ENCODE peak calls at places on chromosomes 11 and 22, in ten cellular contexts. J is AG04450, D is IMR-90, I is fibroblast of the aortic adventitia, A is stomach, O is adrenal gland, X is fibroblast of pulmonary artery, C is MCF 10A, Q is astrocyte, H is A549. T is an unnamed sample.

GRCh38 chr11:124754309-124754708 is 2.3 kb upstream of the VSIG2 start:
- DNase-seq in H (no peak), Q (no peak), O (no peak), A (no peak), D (peak; percentile 43), X (no peak), C (no peak), J (no peak), I (no peak), T (no peak)

GRCh38 chr11:31887180-31887579 is 76.1 kb upstream of the PAX6 start:
- DNase-seq in D (no peak), Q (no peak), O (no peak), A (no peak), C (peak; percentile 20), I (no peak), X (no peak), H (no peak), J (no peak), T (no peak)

GRCh38 chr11:95088946-95089619 is 563 bp upstream of the ENDOD1 start:
- DNase-seq in O (no peak), Q (no peak), C (no peak), X (no peak), J (no peak), A (peak; percentile 73), H (no peak), D (no peak), I (peak; percentile 51), T (no peak)

GRCh38 chr11:61911124-61911700 is 6.2 kb downstream of the RAB3IL1 start:
- DNase-seq in J (no peak), H (no peak), C (no peak), I (no peak), O (peak; percentile 12), D (no peak), X (no peak), A (no peak), Q (no peak), T (no peak)

GRCh38 chr22:47407626-47408025 is 645.2 kb downstream of the TBC1D22A start:
- DNase-seq in D (no peak), I (no peak), A (no peak), Q (no peak), C (no peak), H (no peak), X (no peak), O (no peak), J (no peak), T (no peak)

GRCh38 chr11:130318031-130318673 is 3.4 kb upstream of the ZBTB44 start:
- DNase-seq in O (no peak), J (no peak), D (no peak), X (no peak), H (no peak), A (no peak), Q (no peak), I (no peak), C (no peak), T (no peak)

GRCh38 chr11:134843735-134844134 is 431.7 kb upstream of the B3GAT1 start:
- DNase-seq in Q (no peak), A (no peak), C (no peak), J (no peak), X (no peak), I (no peak), O (no peak), D (no peak), H (no peak), T (no peak)

GRCh38 chr22:24175160-24175808 is 6.0 kb upstream of the SUSD2 start:
- DNase-seq in I (peak; percentile 74), A (peak; percentile 83), Q (peak; percentile 23), X (peak; percentile 81), D (peak; percentile 72), O (peak; percentile 85), H (peak; percentile 53), J (peak; percentile 45), C (peak; percentile 79), T (peak; percentile 68)

GRCh38 chr11:64843971-64844329 is 503 bp downstream of the CDC42BPG start:
- DNase-seq in X (no peak), H (no peak), D (no peak), Q (no peak), O (no peak), C (no peak), I (no peak), A (no peak), J (no peak), T (no peak)

GRCh38 chr11:64842851-64843841 is 1.3 kb downstream of the CDC42BPG start:
- DNase-seq in X (no peak), I (no peak), D (no peak), Q (no peak), H (peak; percentile 48), A (peak; percentile 82), J (no peak), C (peak; percentile 89), O (peak; percentile 79), T (no peak)

GRCh38 chr11:64842366-64842759 is 2.1 kb downstream of the CDC42BPG start:
- DNase-seq in X (no peak), C (peak; percentile 30), D (no peak), O (no peak), H (no peak), I (no peak), J (no peak), A (no peak), Q (no peak), T (no peak)

GRCh38 chr11:64845125-64845735 is 777 bp upstream of the CDC42BPG start:
- DNase-seq in O (no peak), I (no peak), H (no peak), J (no peak), Q (no peak), X (no peak), A (no peak), C (no peak), D (no peak), T (no peak)

DNA sequence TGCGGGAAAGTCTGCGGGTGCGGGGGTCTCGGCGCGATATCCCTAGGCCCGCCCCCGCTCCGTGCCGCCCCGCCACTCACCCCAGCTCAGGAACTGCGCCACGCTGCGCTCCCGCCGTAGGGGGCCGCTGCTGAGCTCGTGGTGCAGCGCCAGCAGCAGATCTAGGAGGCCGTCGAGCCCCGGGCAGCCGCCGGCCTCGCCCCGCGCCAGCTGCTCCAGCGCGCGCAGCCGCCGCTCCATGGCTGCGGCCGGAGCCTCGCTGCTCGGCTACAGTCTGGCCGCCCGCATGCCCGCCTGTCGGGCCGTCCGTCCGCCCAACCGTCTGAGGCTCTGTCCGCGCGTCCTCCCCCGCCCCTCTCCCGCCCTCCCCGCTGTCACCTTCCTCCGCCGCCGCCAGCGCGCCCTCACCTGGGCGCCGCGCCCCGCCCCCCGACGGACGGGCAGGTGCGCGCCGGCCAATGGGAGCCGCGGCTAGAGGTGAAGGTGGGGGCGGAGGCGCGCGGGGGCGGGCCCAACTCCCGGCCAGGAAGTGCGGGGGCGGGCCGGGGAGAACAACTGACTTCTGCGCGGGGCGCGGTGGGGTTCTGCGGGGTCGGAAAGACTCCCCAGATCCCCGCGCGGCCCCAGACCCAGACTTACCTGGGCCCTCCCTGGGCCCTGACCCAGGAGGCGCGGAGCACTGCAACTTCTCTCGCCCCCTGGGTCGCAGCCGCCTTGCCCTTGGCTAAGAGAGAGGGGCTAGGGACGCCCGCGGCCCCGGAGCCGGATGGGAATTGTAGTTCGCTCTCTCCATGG is at the start of gene CDC42BPG:
- DNase-seq in C (peak; percentile 81), Q (no peak), X (peak; percentile 61), H (peak; percentile 87), D (peak; percentile 46), J (no peak), I (peak; percentile 45), A (peak; percentile 92), O (no peak), T (peak; percentile 36)
- TF ChIP-seq CTCF in C (peak; percentile 64), Q (peak; percentile 11), X (peak; percentile 39), H (peak; percentile 62), D (peak; percentile 72), J (peak; percentile 59), I (peak; percentile 67), A (peak; percentile 66), O (peak; percentile 28), T (peak; percentile 80)

GRCh38 chr22:31496007-31496734 is at the start of gene SFI1:
- DNase-seq in H (peak; percentile 66), D (peak; percentile 87), C (peak; percentile 86), A (peak; percentile 92), O (peak; percentile 93), I (peak; percentile 88), J (peak; percentile 72), X (peak; percentile 92), Q (peak; percentile 79), T (peak; percentile 84)
- TF ChIP-seq CTCF in H (no peak), D (peak; percentile 27), C (peak; percentile 19), A (no peak), O (no peak), I (peak; percentile 32), J (peak; percentile 29), X (peak; percentile 14), Q (no peak), T (peak; percentile 71)

GRCh38 chr11:115652094-115652493 is 147.9 kb upstream of the CADM1 start:
- DNase-seq in D (no peak), Q (no peak), A (no peak), J (no peak), I (no peak), X (no peak), O (no peak), H (no peak), C (no peak), T (no peak)

GRCh38 chr11:115653926-115654325 is 149.7 kb upstream of the CADM1 start:
- DNase-seq in X (no peak), I (no peak), J (no peak), A (no peak), H (no peak), Q (no peak), C (no peak), O (no peak), D (no peak), T (no peak)

GRCh38 chr11:115652501-115652900 is 148.3 kb upstream of the CADM1 start:
- DNase-seq in A (no peak), X (no peak), Q (no peak), O (no peak), J (no peak), D (no peak), H (no peak), I (no peak), C (no peak), T (no peak)

GRCh38 chr11:115654792-115655191 is 150.6 kb upstream of the CADM1 start:
- DNase-seq in D (no peak), C (no peak), J (no peak), O (no peak), I (no peak), H (no peak), X (no peak), Q (no peak), A (no peak), T (no peak)

GRCh38 chr11:115653076-115653475 is 148.9 kb upstream of the CADM1 start:
- DNase-seq in H (no peak), O (no peak), A (no peak), I (no peak), X (no peak), C (no peak), J (no peak), D (peak; percentile 69), Q (peak; percentile 74), T (no peak)
- TF ChIP-seq CTCF in H (no peak), O (no peak), A (no peak), I (no peak), X (no peak), C (no peak), J (no peak), D (no peak), Q (no peak), T (no peak)

DNA sequence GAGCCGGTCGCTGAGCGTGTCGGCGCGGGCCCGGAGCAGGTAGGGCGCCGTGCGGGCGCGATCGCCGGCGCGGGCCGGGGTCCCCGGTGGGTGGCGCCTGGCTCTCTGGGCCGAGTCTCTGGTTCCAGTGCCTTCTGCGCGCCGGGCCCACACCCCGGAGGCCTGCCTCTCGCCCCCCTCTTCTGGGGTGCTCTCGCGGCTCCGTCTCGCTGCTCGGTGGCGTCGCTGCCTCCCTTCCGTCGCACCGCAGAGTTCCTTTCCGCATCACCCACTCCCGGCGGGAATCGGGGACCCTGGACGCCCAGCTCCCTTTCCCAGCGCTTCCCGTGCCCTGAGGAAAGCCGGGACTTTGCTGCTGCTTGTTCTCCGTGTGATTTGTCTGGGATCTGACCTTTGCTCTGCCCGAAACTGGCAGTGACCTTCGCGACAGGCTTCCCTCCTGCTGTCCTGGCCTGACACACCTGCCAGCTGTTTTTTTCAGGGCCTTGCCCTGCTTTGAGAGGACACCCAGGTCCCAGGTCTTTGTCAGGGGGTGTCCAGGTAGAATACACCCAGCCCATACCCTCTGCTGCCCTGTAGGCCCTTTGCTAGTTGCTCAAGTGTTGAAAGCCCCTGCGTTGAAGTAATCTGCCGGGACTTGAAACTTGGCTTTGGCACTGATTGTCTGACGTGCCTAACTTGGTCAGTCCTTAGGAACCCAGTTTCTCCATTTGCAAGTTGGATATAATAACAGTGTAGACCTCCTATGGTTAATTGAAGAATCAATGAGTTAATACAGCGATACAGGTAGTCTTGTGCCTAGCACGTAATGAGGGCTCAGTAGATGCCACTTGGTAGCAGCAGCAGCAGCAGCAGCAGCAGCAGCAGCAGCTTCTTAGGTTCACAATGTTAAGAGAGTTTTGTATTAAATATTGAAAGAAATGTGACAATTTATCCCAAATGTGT is 791 bp downstream of the FDX1 start:
- DNase-seq in C (peak; percentile 52), H (no peak), I (peak; percentile 67), D (peak; percentile 56), O (peak; percentile 60), Q (peak; percentile 27), X (peak; percentile 50), J (no peak), A (peak; percentile 29), T (no peak)
- TF ChIP-seq CTCF in C (no peak), H (no peak), I (no peak), D (no peak), O (peak; percentile 6), Q (no peak), X (no peak), J (no peak), A (no peak), T (peak; percentile 6)

T was measured in HFFc6.